ENCODE peak calls at places on chromosomes 5 and 9, in seven cellular contexts. R is aorta; H is K562; P is CD4-positive, CD25-positive, alpha-beta regulatory T cell; V is activated CD8-positive, alpha-beta T cell treated with anti-CD3 and anti-CD28 coated beads, Interleukin-2, amount 10 ng/mL, durations not matched to agents 7 days and 5 days; M is left lung; W is activated T-cell treated with anti-CD3 and anti-CD28 coated beads, Interleukin-2, amount 50 U/mL, for 4 hours. G is an unnamed sample.

GRCh38 chr9:116494815-116495634 is 192.1 kb upstream of the TRIM32 start:
- ATAC-seq in H (peak; percentile 83), R (no peak), V (no peak), P (no peak), W (no peak), M (peak; percentile 79), G (no peak)

GRCh38 chr9:38706493-38706892 is 13.4 kb downstream of the FAM240B start:
- ATAC-seq in H (no peak), M (no peak), W (no peak), P (no peak), V (no peak), R (no peak), G (no peak)

GRCh38 chr9:86644315-86645034 is 290.3 kb upstream of the TUT7 start:
- ATAC-seq in R (no peak), V (no peak), P (no peak), M (no peak), W (no peak), H (no peak), G (no peak)

GRCh38 chr5:58400737-58401136 is 59.1 kb downstream of the PLK2 start:
- ATAC-seq in P (no peak), M (no peak), V (no peak), R (no peak), H (no peak), W (no peak), G (no peak)

GRCh38 chr5:133820516-133820915 is 147.9 kb downstream of the C5orf15 start:
- ATAC-seq in P (no peak), R (no peak), H (no peak), W (no peak), M (peak; percentile 85), V (no peak), G (no peak)

GRCh38 chr9:105297442-105298097 is 53.1 kb downstream of the SLC44A1 start:
- ATAC-seq in R (no peak), V (no peak), M (no peak), P (no peak), W (no peak), H (no peak), G (no peak)

GRCh38 chr5:144028644-144029043 is 141.8 kb downstream of the YIPF5 start:
- ATAC-seq in P (no peak), M (peak; percentile 60), W (no peak), V (no peak), R (peak; percentile 73), H (no peak), G (no peak)

GRCh38 chr5:81778642-81779041 is 27.7 kb upstream of the SSBP2 start:
- ATAC-seq in P (no peak), M (peak; percentile 63), W (no peak), R (peak; percentile 66), H (peak; percentile 65), V (peak; percentile 38), G (no peak)

GRCh38 chr5:5317976-5318375 is 104.5 kb upstream of the ICE1 start:
- ATAC-seq in W (no peak), M (no peak), V (no peak), R (no peak), H (no peak), P (no peak), G (no peak)

GRCh38 chr5:87339986-87340385 is 72.3 kb downstream of the RASA1 start:
- ATAC-seq in V (no peak), W (no peak), M (no peak), R (no peak), P (no peak), H (no peak), G (no peak)

GRCh38 chr5:1129725-1130082 is 17.8 kb upstream of the SLC12A7 start:
- ATAC-seq in M (peak; percentile 57), P (no peak), R (no peak), H (no peak), V (no peak), W (no peak), G (no peak)

GRCh38 chr9:16112116-16112515 is 559.3 kb downstream of the CCDC171 start:
- ATAC-seq in P (no peak), V (no peak), M (no peak), H (no peak), W (no peak), R (no peak), G (no peak)

GRCh38 chr5:159508344-159508743 is 178.1 kb upstream of the IL12B start:
- ATAC-seq in V (no peak), P (no peak), R (no peak), W (no peak), M (no peak), H (no peak), G (no peak)

GRCh38 chr5:111741270-111741669 is 15.7 kb downstream of the NREP start:
- ATAC-seq in M (no peak), R (no peak), W (no peak), V (peak; percentile 57), H (no peak), P (no peak), G (no peak)

G was measured in stimulated activated memory B cell treated with anti-CD40 and anti-IgM and Interleukin-4, amounts not matched to agents 10 μg/mL and 1 μg/mL and 100 μg/mL, for 72 hours.